ENCODE peak calls at places on chromosomes 3 and 15, in five cellular contexts. D, U, I, A and B are unnamed samples.

GRCh38 chr15:40069178-40070165 is 30.5 kb upstream of the SRP14 start:
- DNase-seq in D (no peak), U (peak), I (peak), A (peak), B (peak)

GRCh38 chr15:68567345-68567744 is 11.4 kb upstream of the CORO2B start:
- DNase-seq in D (no peak), U (no peak), I (no peak), A (no peak), B (no peak)

GRCh38 chr3:103075282-103075681 is 640.5 kb downstream of the ZPLD1 start:
- DNase-seq in D (no peak), U (no peak), I (no peak), A (no peak), B (no peak)

GRCh38 chr3:197906850-197907187 is 43.2 kb upstream of the RPL35A start:
- DNase-seq in D (no peak), U (no peak), I (no peak), A (no peak), B (no peak)

GRCh38 chr3:180277036-180277435 is 240.3 kb upstream of the PEX5L start:
- DNase-seq in D (no peak), U (no peak), I (no peak), A (no peak), B (no peak)

GRCh38 chr15:45583731-45584639 is 3.2 kb upstream of the BLOC1S6 start:
- DNase-seq in D (no peak), U (peak), I (no peak), A (no peak), B (no peak)

GRCh38 chr3:66489577-66489976 is 11.2 kb downstream of the LRIG1 start:
- DNase-seq in D (no peak), U (no peak), I (no peak), A (no peak), B (no peak)

GRCh38 chr3:36494461-36495109 is 114.3 kb downstream of the STAC start:
- DNase-seq in D (no peak), U (no peak), I (no peak), A (no peak), B (no peak)

GRCh38 chr3:160403028-160403545 is 3.6 kb downstream of the SMC4 start:
- DNase-seq in D (no peak), U (no peak), I (no peak), A (peak), B (no peak)

GRCh38 chr3:143120716-143121239 is 1.2 kb downstream of the CHST2 start:
- DNase-seq in D (peak), U (peak), I (peak), A (no peak), B (peak)